ENCODE peak calls at places on chromosomes 6 and 20, in five cellular contexts. T, H, S, K and I are unnamed samples. For H3K4me1, the result is how much of the 10 kb centered on the place peaks cover.

GRCh38 chr6:56259682-56260081 is 12.3 kb upstream of the COL21A1 start:
- DNase-seq in T (no peak), H (peak), S (no peak), K (no peak), I (peak)

GRCh38 chr20:33999025-33999629 is 5.4 kb downstream of the RALY start:
- DNase-seq in T (no peak), H (no peak), S (peak), K (no peak), I (no peak)

GRCh38 chr6:79335133-79335674 is 100.7 kb upstream of the HMGN3 start:
- DNase-seq in T (no peak), H (no peak), S (no peak), K (no peak), I (peak)

GRCh38 chr6:149445095-149445466 is 39.7 kb downstream of the ZC3H12D start:
- DNase-seq in T (no peak), H (no peak), S (no peak), K (no peak), I (no peak)

GRCh38 chr20:56414842-56415765 is 3.0 kb downstream of the CASS4 start:
- DNase-seq in T (no peak), H (no peak), S (peak), K (no peak), I (no peak)

GRCh38 chr6:44119704-44120262 is 7.5 kb downstream of the MRPL14 start:
- DNase-seq in T (no peak), H (no peak), S (no peak), K (no peak), I (no peak)

GRCh38 chr20:41274152-41274551 is 43.4 kb downstream of the ZHX3 start:
- DNase-seq in T (no peak), H (no peak), S (no peak), K (no peak), I (no peak)

GRCh38 chr20:32484221-32485125 is 100.7 kb downstream of the NOL4L start:
- DNase-seq in T (no peak), H (peak), S (peak), K (no peak), I (no peak)

GRCh38 chr6:127794405-127794804 is 106.5 kb downstream of the THEMIS start:
- DNase-seq in T (no peak), H (no peak), S (no peak), K (no peak), I (no peak)

GRCh38 chr6:98929498-98930060 is 18.2 kb downstream of the FBXL4 start:
- DNase-seq in T (no peak), H (no peak), S (no peak), K (no peak), I (no peak)

GRCh38 chr6:50907565-50907964 is 88.9 kb downstream of the TFAP2B start:
- DNase-seq in T (no peak), H (no peak), S (no peak), K (no peak), I (no peak)

GRCh38 chr6:39225543-39225942 is 3.7 kb downstream of the KCNK5 start:
- DNase-seq in T (no peak), H (no peak), S (no peak), K (no peak), I (no peak)

GRCh38 chr6:19712998-19713397 is 124.2 kb upstream of the ID4 start:
- DNase-seq in T (no peak), H (no peak), S (no peak), K (no peak), I (no peak)

GRCh38 chr6:170279977-170280688 is 10.7 kb downstream of the DLL1 start:
- DNase-seq in T (peak), H (peak), S (no peak), K (peak), I (no peak)

GRCh38 chr6:12288211-12288618 is 1.9 kb upstream of the EDN1 start:
- DNase-seq in T (no peak), H (no peak), S (no peak), K (no peak), I (peak)

GRCh38 chr6:125924169-125924568 is 32.4 kb upstream of the HINT3 start:
- DNase-seq in T (no peak), H (no peak), S (peak), K (no peak), I (peak)

GRCh38 chr6:163675611-163676010 is 261.1 kb downstream of the QKI start:
- DNase-seq in T (no peak), H (no peak), S (no peak), K (no peak), I (no peak)

GRCh38 chr20:5843054-5843731 is 93.0 kb downstream of the SHLD1 start:
- DNase-seq in T (no peak), H (no peak), S (no peak), K (no peak), I (no peak)

GRCh38 chr20:16349518-16350295 is 223.5 kb downstream of the KIF16B start:
- DNase-seq in T (no peak), H (no peak), S (no peak), K (no peak), I (no peak)

GRCh38 chr20:33423141-33423834 is 20.3 kb downstream of the SNTA1 start:
- DNase-seq in T (peak), H (peak), S (peak), K (no peak), I (peak)

GRCh38 chr6:81465859-81466258 is 286.6 kb downstream of the TENT5A start:
- DNase-seq in T (no peak), H (peak), S (peak), K (no peak), I (peak)

GRCh38 chr6:142213402-142213801 is 66.3 kb downstream of the VTA1 start:
- DNase-seq in T (no peak), H (no peak), S (no peak), K (no peak), I (no peak)

GRCh38 chr6:144104898-144105487 is 9.6 kb upstream of the SF3B5 start:
- DNase-seq in T (peak), H (peak), S (peak), K (peak), I (peak)

GRCh38 chr6:43278524-43279078 is 19.5 kb upstream of the SLC22A7 start:
- DNase-seq in T (no peak), H (no peak), S (no peak), K (no peak), I (peak)

GRCh38 chr6:167092672-167093339 is 30.1 kb upstream of the CCR6 start:
- DNase-seq in T (no peak), H (no peak), S (no peak), K (no peak), I (no peak)

GRCh38 chr6:112191509-112191908 is 62.9 kb downstream of the LAMA4 start:
- DNase-seq in T (no peak), H (no peak), S (no peak), K (no peak), I (no peak)

GRCh38 chr6:36793296-36793912 is 45.8 kb downstream of the CPNE5 start:
- DNase-seq in T (no peak), H (no peak), S (no peak), K (no peak), I (no peak)

GRCh38 chr6:34914358-34914757 is 25.3 kb downstream of the ANKS1A start:
- DNase-seq in T (no peak), H (no peak), S (no peak), K (no peak), I (no peak)

GRCh38 chr20:50820515-50821256 is 25.8 kb downstream of the BCAS4 start:
- DNase-seq in T (no peak), H (no peak), S (no peak), K (no peak), I (no peak)

GRCh38 chr6:85911067-85911466 is 268.4 kb upstream of the SYNCRIP start:
- DNase-seq in T (no peak), H (no peak), S (no peak), K (no peak), I (no peak)

GRCh38 chr20:37349517-37350491 is 3.9 kb downstream of the SRC start:
- DNase-seq in T (no peak), H (no peak), S (peak), K (no peak), I (no peak)

GRCh38 chr20:37348643-37349516 is 2.9 kb downstream of the SRC start:
- DNase-seq in T (no peak), H (no peak), S (no peak), K (no peak), I (no peak)

GRCh38 chr20:37347347-37347823 is 1.4 kb downstream of the SRC start:
- DNase-seq in T (no peak), H (no peak), S (no peak), K (no peak), I (no peak)

GRCh38 chr20:37346526-37347346 is 796 bp downstream of the SRC start:
- DNase-seq in T (no peak), H (peak), S (no peak), K (no peak), I (no peak)

DNA sequence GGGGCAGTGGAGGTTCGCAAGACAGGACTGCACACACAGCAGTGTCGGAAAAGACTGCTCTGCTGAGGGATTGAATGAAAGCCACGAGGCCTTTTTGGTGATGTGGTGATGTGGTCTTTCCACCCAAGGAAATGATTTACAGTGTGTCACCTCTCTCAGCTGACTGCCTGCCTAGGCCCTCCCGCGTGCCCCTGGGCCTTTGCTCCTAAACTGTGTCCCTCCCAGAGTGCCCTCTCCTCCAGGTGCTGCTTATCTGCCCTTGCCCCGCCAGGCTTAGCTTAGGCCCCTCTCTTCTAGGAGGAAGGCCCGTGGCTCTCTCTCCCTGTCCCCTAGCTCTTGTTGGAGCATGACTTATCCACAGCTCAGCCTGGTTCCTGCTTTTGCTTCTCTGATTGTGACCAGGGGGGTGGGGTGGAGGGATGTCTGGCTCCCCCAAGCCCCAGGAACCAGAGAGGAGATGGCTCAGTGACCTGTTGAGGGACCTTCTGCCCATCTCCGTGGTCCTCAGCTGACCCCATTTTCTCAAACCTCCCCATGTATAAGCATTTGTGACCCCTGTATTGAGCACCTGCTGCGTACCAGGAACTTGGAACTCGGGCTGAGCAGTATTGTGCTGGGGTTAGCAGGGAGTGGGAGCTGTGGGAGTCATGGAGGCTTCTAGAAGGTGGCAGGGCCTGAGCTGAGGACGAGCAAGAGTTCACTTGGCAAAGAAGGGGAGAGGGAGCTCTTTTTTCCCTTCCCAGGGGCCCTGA is 2.1 kb downstream of the SRC start:
- DNase-seq in T (no peak), H (no peak), S (no peak), K (no peak), I (no peak)
- H3K4me1 ChIP-seq in T (under half), H (under half), S (half or more), K (under half), I (under half)

DNA sequence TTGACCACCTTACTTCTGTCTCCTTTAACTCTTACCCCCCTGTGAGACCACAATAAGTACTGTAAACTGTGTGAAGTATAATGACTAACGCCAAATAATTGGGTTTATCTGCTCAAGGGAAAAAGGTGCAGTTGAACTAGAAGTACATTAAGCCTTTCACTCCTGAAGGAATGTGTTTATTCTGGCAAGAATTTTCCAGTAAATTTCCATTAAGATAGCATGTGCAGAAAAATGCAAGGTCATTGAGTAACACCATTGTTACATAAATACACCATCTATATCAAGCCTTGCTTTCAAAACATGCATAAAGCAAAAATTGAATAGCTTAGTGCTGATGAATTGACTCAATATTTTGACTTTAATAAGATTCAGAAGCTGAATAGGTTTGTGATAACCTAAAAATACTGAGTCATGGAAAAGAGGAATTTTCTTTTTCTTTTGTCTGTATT is 65.4 kb downstream of the ARHGAP18 start:
- DNase-seq in T (no peak), H (no peak), S (peak), K (no peak), I (peak)
- H3K4me1 ChIP-seq in T (under half), H (under half), S (under half), K (under half), I (under half)

GRCh38 chr6:158332237-158332636 is 20.0 kb downstream of the TULP4 start:
- DNase-seq in T (no peak), H (no peak), S (no peak), K (no peak), I (no peak)
- H3K4me1 ChIP-seq in T (under half), H (under half), S (under half), K (under half), I (under half)

DNA sequence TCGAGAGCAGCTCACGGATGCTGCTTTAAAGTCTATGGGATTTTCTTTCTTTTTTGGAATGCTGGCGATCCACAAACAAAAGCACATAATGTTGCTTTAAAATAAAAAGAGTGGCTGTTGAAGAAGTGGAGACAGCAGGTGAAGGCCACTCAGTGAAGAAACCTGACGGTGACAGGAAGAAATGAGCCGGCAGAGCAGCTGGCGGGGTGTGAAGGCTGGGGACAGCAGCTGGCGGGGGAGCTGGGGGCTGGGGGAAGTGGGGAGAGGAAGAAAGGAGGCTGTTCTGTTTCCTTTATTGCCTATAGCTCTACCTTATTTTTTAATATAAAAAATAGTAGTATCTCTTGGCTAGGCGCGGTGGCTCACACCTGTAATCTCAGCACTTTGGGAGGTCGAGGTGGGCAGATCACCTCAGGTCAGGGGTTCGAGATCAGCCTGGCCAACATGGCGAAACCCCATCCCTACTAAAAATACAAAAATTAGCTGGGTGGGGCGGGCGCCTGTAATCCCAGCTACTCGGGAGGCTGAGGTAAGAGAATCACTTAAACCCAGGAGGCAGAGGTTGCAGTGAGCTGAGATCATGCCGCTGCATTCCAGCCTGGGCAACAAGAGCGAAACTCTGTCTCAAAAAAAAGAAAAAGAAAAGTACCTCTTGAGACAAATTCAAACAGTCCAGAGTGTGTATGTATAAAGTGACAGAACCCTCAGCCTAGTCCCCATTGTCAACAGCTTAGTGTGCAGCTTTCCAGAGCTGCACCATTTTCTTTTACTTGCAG is 42.4 kb upstream of the TAF8 start:
- DNase-seq in T (no peak), H (no peak), S (no peak), K (no peak), I (no peak)
- H3K4me1 ChIP-seq in T (under half), H (under half), S (under half), K (under half), I (under half)

GRCh38 chr6:17705428-17705777 is 1.3 kb downstream of the NUP153 start:
- DNase-seq in T (peak), H (peak), S (peak), K (no peak), I (peak)

GRCh38 chr6:17703256-17703694 is 3.5 kb downstream of the NUP153 start:
- DNase-seq in T (peak), H (no peak), S (peak), K (no peak), I (peak)

GRCh38 chr6:17705778-17706579 is 746 bp downstream of the NUP153 start:
- DNase-seq in T (peak), H (peak), S (peak), K (no peak), I (peak)

GRCh38 chr6:17700421-17701416 is 6.0 kb downstream of the NUP153 start:
- DNase-seq in T (no peak), H (no peak), S (no peak), K (no peak), I (no peak)
- H3K4me1 ChIP-seq in T (under half), H (under half), S (under half), K (under half), I (under half)

GRCh38 chr6:160391419-160392116 is 43.4 kb downstream of the SLC22A3 start:
- DNase-seq in T (no peak), H (no peak), S (peak), K (no peak), I (peak)

GRCh38 chr6:160393966-160394653 is 45.9 kb downstream of the SLC22A3 start:
- DNase-seq in T (no peak), H (peak), S (no peak), K (no peak), I (no peak)

GRCh38 chr6:160387887-160388286 is 39.7 kb downstream of the SLC22A3 start:
- DNase-seq in T (no peak), H (no peak), S (no peak), K (no peak), I (no peak)

GRCh38 chr6:160386869-160387518 is 38.8 kb downstream of the SLC22A3 start:
- DNase-seq in T (no peak), H (no peak), S (no peak), K (no peak), I (peak)

DNA sequence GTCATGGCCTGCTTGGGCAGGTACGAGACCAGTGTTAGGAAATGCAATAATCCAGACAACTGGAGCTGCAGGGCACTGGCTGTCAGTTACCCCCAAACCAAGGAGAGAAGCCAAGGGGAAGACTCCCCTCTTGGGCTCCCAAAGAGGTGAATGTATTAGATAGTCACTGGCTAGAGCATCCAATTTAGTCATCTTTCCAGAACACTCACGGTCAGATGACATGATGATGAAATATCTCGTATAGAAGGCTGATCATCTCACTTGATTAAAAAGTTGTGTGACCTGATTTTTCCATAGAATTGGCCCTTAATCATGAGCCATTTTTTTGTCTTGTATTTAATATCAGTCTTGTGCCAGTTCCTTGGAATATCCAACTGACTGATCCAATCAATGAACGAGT is 40.7 kb downstream of the SLC22A3 start:
- DNase-seq in T (no peak), H (no peak), S (no peak), K (no peak), I (peak)
- H3K4me1 ChIP-seq in T (under half), H (under half), S (under half), K (under half), I (half or more)

GRCh38 chr6:84459401-84459800 is 232.0 kb upstream of the CEP162 start:
- DNase-seq in T (no peak), H (no peak), S (no peak), K (no peak), I (no peak)
- H3K4me1 ChIP-seq in T (under half), H (under half), S (under half), K (under half), I (under half)

GRCh38 chr20:47337413-47337812 is 19.1 kb downstream of the ZMYND8 start:
- DNase-seq in T (no peak), H (no peak), S (no peak), K (no peak), I (no peak)
- H3K4me1 ChIP-seq in T (half or more), H (under half), S (under half), K (half or more), I (under half)

DNA sequence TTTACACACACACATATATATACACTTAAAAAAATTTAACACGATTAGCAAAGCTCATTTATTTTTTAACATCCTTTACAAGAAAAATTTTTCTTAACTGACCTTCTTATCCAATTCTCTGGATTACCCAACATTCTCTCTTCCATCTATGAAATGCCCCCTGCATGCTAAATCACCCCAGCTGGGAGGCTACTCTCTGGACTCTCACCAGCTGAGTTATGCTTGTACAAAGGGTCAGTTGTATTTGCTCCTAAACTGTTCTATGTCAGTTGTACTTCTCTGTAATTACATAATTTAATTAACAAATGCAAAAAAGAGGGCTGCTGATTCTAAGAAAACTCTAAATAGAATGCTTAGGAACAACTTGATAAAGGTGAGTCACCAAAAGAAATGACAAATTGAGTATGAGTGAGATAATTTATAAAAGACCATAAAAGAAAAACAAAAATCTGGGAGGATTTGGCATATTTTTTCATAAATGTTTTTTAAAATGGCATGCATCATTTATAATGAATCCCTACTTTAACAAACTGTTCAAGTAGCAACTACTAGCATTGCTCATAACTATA is 120.5 kb downstream of the KIF13A start:
- DNase-seq in T (no peak), H (no peak), S (no peak), K (no peak), I (no peak)
- H3K4me1 ChIP-seq in T (under half), H (under half), S (under half), K (under half), I (half or more)

GRCh38 chr20:57734754-57735153 is 24.9 kb upstream of the PMEPA1 start:
- DNase-seq in T (no peak), H (no peak), S (no peak), K (no peak), I (no peak)
- H3K4me1 ChIP-seq in T (under half), H (under half), S (under half), K (under half), I (under half)